ENCODE peak calls at places on chromosomes 7 and 10, in six cellular contexts. C is stimulated activated CD4-positive, alpha-beta T cell treated with anti-CD3 and anti-CD28 coated beads, Interleukin-1b, Interleukin-23, amount 100 ng/mL, for 1 hour; Z is CD4-positive, alpha-beta memory T cell; J is WTC11; X is RWPE1; O is lower leg skin. K is an unnamed sample.

GRCh38 chr7:30910369-30911073 is 1.1 kb upstream of the AQP1 start:
- DNase-seq in C (no peak), Z (no peak), J (no peak), X (no peak), O (no peak), K (no peak)

GRCh38 chr7:143049380-143049779 is 2.8 kb upstream of the OR6V1 start:
- DNase-seq in C (no peak), Z (no peak), J (no peak), X (no peak), O (no peak), K (no peak)

GRCh38 chr7:108716783-108717182 is 147.1 kb downstream of the DNAJB9 start:
- DNase-seq in C (no peak), Z (no peak), J (no peak), X (no peak), O (no peak), K (no peak)

GRCh38 chr7:95584752-95585425 is 11.4 kb downstream of the PDK4 start:
- DNase-seq in C (no peak), Z (no peak), J (no peak), X (no peak), O (no peak), K (no peak)

GRCh38 chr10:99685232-99686041 is 26.1 kb downstream of the ENTPD7 start:
- DNase-seq in C (no peak), Z (no peak), J (no peak), X (peak), O (no peak), K (no peak)

GRCh38 chr10:14555806-14556205 is 218.9 kb downstream of the FAM107B start:
- DNase-seq in C (no peak), Z (no peak), J (no peak), X (no peak), O (no peak), K (no peak)

GRCh38 chr7:18855796-18856195 is 261.6 kb downstream of the TWIST1 start:
- DNase-seq in C (no peak), Z (no peak), J (no peak), X (no peak), O (no peak), K (no peak)

GRCh38 chr10:25388188-25388861 is 213.5 kb downstream of the GPR158 start:
- DNase-seq in C (no peak), Z (no peak), J (no peak), X (no peak), O (no peak), K (no peak)

GRCh38 chr7:94620703-94621118 is 35.2 kb downstream of the SGCE start:
- DNase-seq in C (no peak), Z (no peak), J (no peak), X (peak), O (peak), K (peak)

GRCh38 chr10:79418886-79419595 is 26.4 kb downstream of the ZCCHC24 start:
- DNase-seq in C (no peak), Z (no peak), J (no peak), X (no peak), O (no peak), K (no peak)

GRCh38 chr10:131909014-131909808 is 8.4 kb downstream of the PPP2R2D start:
- DNase-seq in C (no peak), Z (no peak), J (no peak), X (no peak), O (no peak), K (no peak)

GRCh38 chr10:28171468-28172235 is 131.2 kb downstream of the MPP7 start:
- DNase-seq in C (no peak), Z (no peak), J (no peak), X (no peak), O (no peak), K (peak)

GRCh38 chr7:44258423-44258760 is 57.6 kb downstream of the YKT6 start:
- DNase-seq in C (no peak), Z (no peak), J (no peak), X (no peak), O (no peak), K (no peak)

GRCh38 chr10:112792487-112793196 is 157.4 kb upstream of the TCF7L2 start:
- DNase-seq in C (no peak), Z (no peak), J (no peak), X (no peak), O (peak), K (no peak)

GRCh38 chr7:4769753-4770152 is 5.7 kb upstream of the AP5Z1 start:
- DNase-seq in C (no peak), Z (no peak), J (no peak), X (no peak), O (no peak), K (no peak)

GRCh38 chr7:34096777-34097176 is 191.4 kb downstream of the BMPER start:
- DNase-seq in C (no peak), Z (no peak), J (no peak), X (no peak), O (no peak), K (no peak)

GRCh38 chr10:73650537-73651331 is 5.1 kb downstream of the SYNPO2L start:
- DNase-seq in C (no peak), Z (no peak), J (no peak), X (no peak), O (no peak), K (no peak)

GRCh38 chr10:5163487-5163886 is 21.5 kb downstream of the AKR1C8 start:
- DNase-seq in C (no peak), Z (no peak), J (no peak), X (no peak), O (no peak), K (no peak)

GRCh38 chr10:129785536-129785981 is 178.5 kb downstream of the EBF3 start:
- DNase-seq in C (no peak), Z (no peak), J (no peak), X (no peak), O (no peak), K (no peak)

GRCh38 chr7:129561677-129562424 is 49.7 kb upstream of the NRF1 start:
- DNase-seq in C (no peak), Z (no peak), J (peak), X (no peak), O (no peak), K (no peak)

GRCh38 chr10:110901954-110902819 is 16.8 kb downstream of the BBIP1 start:
- DNase-seq in C (no peak), Z (no peak), J (no peak), X (peak), O (no peak), K (no peak)

GRCh38 chr10:36026081-36026480 is 384.0 kb upstream of the FZD8 start:
- DNase-seq in C (no peak), Z (no peak), J (no peak), X (no peak), O (no peak), K (no peak)

GRCh38 chr7:121945066-121945848 is 72.3 kb downstream of the PTPRZ1 start:
- DNase-seq in C (no peak), Z (no peak), J (no peak), X (peak), O (no peak), K (no peak)

GRCh38 chr7:69640216-69640615 is 41.9 kb downstream of the AUTS2 start:
- DNase-seq in C (no peak), Z (no peak), J (no peak), X (no peak), O (no peak), K (no peak)

K was measured in thoracic aorta.